ENCODE peak calls at places on chromosome 20, in seven cellular contexts. M is GF-D8, W is astrocyte of the spinal cord, K is Calu3, B is NB4, J is AG04450, V is breast epithelium. X is an unnamed sample.

GRCh38 chr20:25220810-25221591 is 25.5 kb downstream of the ENTPD6 start:
- DNase-seq in M (no peak), W (no peak), K (no peak), B (no peak), J (no peak), V (no peak), X (no peak)

GRCh38 chr20:62159835-62160234 is 16.3 kb downstream of the SS18L1 start:
- DNase-seq in M (no peak), W (peak; percentile 9), K (peak; percentile 72), B (peak; percentile 30), J (no peak), V (no peak), X (peak; percentile 86)

GRCh38 chr20:61696181-61696735 is 369.4 kb downstream of the TAF4 start:
- DNase-seq in M (no peak), W (no peak), K (no peak), B (no peak), J (no peak), V (no peak), X (no peak)

GRCh38 chr20:37529214-37529967 is 1.7 kb upstream of the BLCAP start:
- DNase-seq in M (no peak), W (no peak), K (no peak), B (peak; percentile 45), J (no peak), V (no peak), X (no peak)

GRCh38 chr20:24984963-24985640 is 7.4 kb downstream of the APMAP start:
- DNase-seq in M (peak; percentile 63), W (no peak), K (no peak), B (peak; percentile 42), J (no peak), V (no peak), X (no peak)

GRCh38 chr20:63183422-63184146 is 32.3 kb downstream of the YTHDF1 start:
- DNase-seq in M (no peak), W (no peak), K (peak; percentile 78), B (peak; percentile 49), J (no peak), V (no peak), X (peak; percentile 31)

GRCh38 chr20:57180954-57181353 is 85.5 kb downstream of the BMP7 start:
- DNase-seq in M (no peak), W (no peak), K (peak; percentile 36), B (no peak), J (no peak), V (no peak), X (no peak)

GRCh38 chr20:5061209-5061608 is 58.5 kb downstream of the PCNA start:
- DNase-seq in M (no peak), W (no peak), K (peak; percentile 56), B (no peak), J (no peak), V (no peak), X (peak; percentile 95)

GRCh38 chr20:45949542-45950329 is 15.3 kb downstream of the PCIF1 start:
- DNase-seq in M (no peak), W (no peak), K (no peak), B (no peak), J (no peak), V (no peak), X (no peak)

GRCh38 chr20:41895633-41896032 is 277.5 kb upstream of the CHD6 start:
- DNase-seq in M (no peak), W (no peak), K (no peak), B (no peak), J (no peak), V (no peak), X (no peak)

GRCh38 chr20:62631336-62632317 is 10.7 kb upstream of the SLCO4A1 start:
- DNase-seq in M (no peak), W (no peak), K (no peak), B (no peak), J (no peak), V (no peak), X (no peak)

GRCh38 chr20:32332614-32333013 is 25.5 kb upstream of the ASXL1 start:
- DNase-seq in M (no peak), W (peak; percentile 54), K (peak; percentile 73), B (no peak), J (no peak), V (no peak), X (no peak)

GRCh38 chr20:46970937-46971630 is 76.4 kb downstream of the EYA2 start:
- DNase-seq in M (no peak), W (peak; percentile 81), K (peak; percentile 71), B (peak; percentile 33), J (peak; percentile 83), V (no peak), X (peak; percentile 93)

GRCh38 chr20:19710336-19710721 is 47.7 kb upstream of the RIN2 start:
- DNase-seq in M (no peak), W (peak; percentile 22), K (no peak), B (no peak), J (no peak), V (no peak), X (no peak)

GRCh38 chr20:44247676-44248419 is 740 bp downstream of the GDAP1L1 start:
- DNase-seq in M (no peak), W (peak; percentile 12), K (peak; percentile 68), B (peak; percentile 71), J (no peak), V (no peak), X (peak; percentile 9)

GRCh38 chr20:40532103-40532502 is 156.9 kb downstream of the MAFB start:
- DNase-seq in M (no peak), W (no peak), K (peak; percentile 56), B (peak; percentile 71), J (no peak), V (no peak), X (peak; percentile 41)

GRCh38 chr20:64176548-64177419 is 12.5 kb downstream of the MYT1 start:
- DNase-seq in M (no peak), W (no peak), K (no peak), B (no peak), J (no peak), V (no peak), X (no peak)

GRCh38 chr20:11091496-11091895 is 417.7 kb upstream of the JAG1 start:
- DNase-seq in M (no peak), W (no peak), K (no peak), B (no peak), J (no peak), V (no peak), X (no peak)

GRCh38 chr20:38920411-38920810 is 5.8 kb upstream of the FAM83D start:
- DNase-seq in M (no peak), W (no peak), K (no peak), B (no peak), J (no peak), V (no peak), X (no peak)

GRCh38 chr20:5065489-5066383 is 54.0 kb downstream of the PCNA start:
- DNase-seq in M (no peak), W (peak; percentile 94), K (peak; percentile 82), B (peak; percentile 76), J (peak; percentile 91), V (no peak), X (peak; percentile 100)

GRCh38 chr20:57509665-57510237 is 15.2 kb downstream of the CTCFL start:
- DNase-seq in M (no peak), W (no peak), K (peak; percentile 77), B (peak; percentile 65), J (no peak), V (no peak), X (peak; percentile 45)

GRCh38 chr20:51275816-51276215 is 252.9 kb upstream of the KCNG1 start:
- DNase-seq in M (no peak), W (peak; percentile 33), K (no peak), B (no peak), J (peak; percentile 7), V (no peak), X (no peak)

GRCh38 chr20:17615645-17616479 is 46.0 kb downstream of the DSTN start:
- DNase-seq in M (no peak), W (no peak), K (no peak), B (peak; percentile 83), J (no peak), V (no peak), X (no peak)

GRCh38 chr20:62808211-62808865 is 3.7 kb downstream of the OGFR start:
- DNase-seq in M (no peak), W (peak; percentile 41), K (peak; percentile 89), B (peak; percentile 73), J (no peak), V (peak; percentile 68), X (peak; percentile 59)

GRCh38 chr20:61184194-61184593 is 67.9 kb upstream of the CDH4 start:
- DNase-seq in M (no peak), W (no peak), K (peak; percentile 56), B (no peak), J (no peak), V (no peak), X (no peak)

GRCh38 chr20:20761302-20761701 is 48.9 kb upstream of the RALGAPA2 start:
- DNase-seq in M (peak; percentile 45), W (no peak), K (no peak), B (peak; percentile 88), J (no peak), V (no peak), X (no peak)

GRCh38 chr20:48147326-48147725 is 362.0 kb upstream of the SULF2 start:
- DNase-seq in M (no peak), W (no peak), K (no peak), B (no peak), J (no peak), V (no peak), X (no peak)

GRCh38 chr20:47551841-47552240 is 50.2 kb downstream of the NCOA3 start:
- DNase-seq in M (no peak), W (no peak), K (no peak), B (peak; percentile 20), J (no peak), V (no peak), X (no peak)

GRCh38 chr20:34473262-34473883 is 42.8 kb upstream of the DYNLRB1 start:
- DNase-seq in M (no peak), W (peak; percentile 23), K (peak; percentile 80), B (peak; percentile 77), J (no peak), V (no peak), X (peak; percentile 14)

GRCh38 chr20:4507288-4507719 is 214.4 kb upstream of the PRND start:
- DNase-seq in M (no peak), W (peak; percentile 87), K (peak; percentile 30), B (no peak), J (peak; percentile 82), V (no peak), X (peak; percentile 97)

GRCh38 chr20:1336699-1337387 is 7.9 kb upstream of the SDCBP2 start:
- DNase-seq in M (no peak), W (peak; percentile 35), K (no peak), B (no peak), J (no peak), V (peak; percentile 69), X (no peak)

GRCh38 chr20:4158466-4159050 is 143.2 kb upstream of the RNF24 start:
- DNase-seq in M (no peak), W (no peak), K (no peak), B (no peak), J (no peak), V (no peak), X (no peak)

GRCh38 chr20:7836076-7836475 is 104.2 kb downstream of the HAO1 start:
- DNase-seq in M (no peak), W (no peak), K (no peak), B (no peak), J (no peak), V (no peak), X (no peak)

GRCh38 chr20:6685181-6685582 is 82.3 kb upstream of the BMP2 start:
- DNase-seq in M (no peak), W (peak; percentile 36), K (no peak), B (no peak), J (no peak), V (no peak), X (peak; percentile 36)

GRCh38 chr20:44069203-44069931 is 117.6 kb downstream of the JPH2 start:
- DNase-seq in M (peak; percentile 7), W (no peak), K (no peak), B (peak; percentile 77), J (no peak), V (no peak), X (no peak)

GRCh38 chr20:58511861-58512260 is 3.3 kb downstream of the APCDD1L start:
- DNase-seq in M (no peak), W (no peak), K (no peak), B (no peak), J (no peak), V (no peak), X (no peak)

GRCh38 chr20:49544535-49544934 is 23.4 kb downstream of the PTGIS start:
- DNase-seq in M (no peak), W (no peak), K (no peak), B (no peak), J (no peak), V (no peak), X (no peak)

GRCh38 chr20:37931153-37931922 is 28.4 kb downstream of the VSTM2L start:
- DNase-seq in M (no peak), W (no peak), K (no peak), B (no peak), J (no peak), V (no peak), X (no peak)